ENCODE peak calls at places on chromosomes 6 and 20, in seven cellular contexts. E, V, B, F, N, Y and R are unnamed samples.

GRCh38 chr20:47677314-47678129 is 107.8 kb downstream of the SULF2 start:
- DNase-seq in N (peak; percentile 55), Y (no peak), F (peak; percentile 62), V (peak; percentile 44), E (no peak), B (peak; percentile 11), R (peak; percentile 55)

GRCh38 chr6:149823013-149823412 is 41.1 kb downstream of the LRP11 start:
- DNase-seq in F (no peak), E (no peak), B (no peak), V (no peak), N (no peak), Y (no peak), R (no peak)

GRCh38 chr6:97726378-97726777 is 443.4 kb upstream of the MMS22L start:
- DNase-seq in Y (no peak), N (no peak), E (no peak), B (no peak), F (peak; percentile 62), V (no peak), R (no peak)

GRCh38 chr6:103236923-103237322 is 1622.8 kb downstream of the HACE1 start:
- DNase-seq in E (peak; percentile 14), F (no peak), N (no peak), Y (no peak), B (no peak), V (no peak), R (no peak)

GRCh38 chr20:47360489-47361267 is 4.2 kb upstream of the ZMYND8 start:
- DNase-seq in N (peak; percentile 90), Y (peak; percentile 49), B (peak; percentile 96), F (peak; percentile 92), V (no peak), E (peak; percentile 77), R (peak; percentile 88)

GRCh38 chr20:9066196-9066595 is 2.7 kb upstream of the PLCB4 start:
- DNase-seq in B (no peak), V (no peak), F (no peak), N (no peak), E (no peak), Y (no peak), R (no peak)

GRCh38 chr20:19275630-19276071 is 63.2 kb downstream of the SLC24A3 start:
- DNase-seq in B (peak; percentile 65), V (no peak), N (peak; percentile 88), E (peak; percentile 64), F (no peak), Y (no peak), R (no peak)

GRCh38 chr20:6919792-6920468 is 152.4 kb downstream of the BMP2 start:
- DNase-seq in B (no peak), E (no peak), N (no peak), Y (no peak), V (no peak), F (peak; percentile 13), R (no peak)

GRCh38 chr6:161813156-161813555 is 539.3 kb upstream of the AGPAT4 start:
- DNase-seq in E (no peak), V (no peak), F (no peak), B (no peak), Y (no peak), N (no peak), R (no peak)

GRCh38 chr6:96721227-96721626 is 116.0 kb downstream of the GPR63 start:
- DNase-seq in N (no peak), B (no peak), Y (no peak), E (no peak), F (no peak), V (no peak), R (no peak)

GRCh38 chr20:16100767-16101166 is 472.5 kb downstream of the KIF16B start:
- DNase-seq in V (no peak), F (no peak), E (no peak), B (no peak), Y (no peak), N (no peak), R (no peak)

GRCh38 chr20:19867074-19867473 is 109.0 kb downstream of the RIN2 start:
- DNase-seq in N (no peak), B (peak; percentile 87), V (no peak), Y (no peak), F (no peak), E (no peak), R (peak; percentile 68)

GRCh38 chr6:18752278-18753057 is 365.3 kb downstream of the RNF144B start:
- DNase-seq in Y (no peak), E (no peak), N (no peak), V (no peak), F (no peak), B (no peak), R (no peak)

GRCh38 chr20:57118107-57118769 is 148.2 kb downstream of the BMP7 start:
- DNase-seq in N (no peak), B (no peak), E (no peak), Y (no peak), V (no peak), F (no peak), R (no peak)

GRCh38 chr6:28587746-28588075 is 62.0 kb downstream of the GPX5 start:
- DNase-seq in N (no peak), Y (no peak), F (no peak), B (no peak), E (no peak), V (no peak), R (no peak)

GRCh38 chr6:131660195-131660594 is 23.1 kb downstream of the ENPP3 start:
- DNase-seq in F (peak; percentile 17), N (no peak), B (peak; percentile 3), E (no peak), V (no peak), Y (no peak), R (peak; percentile 48)

GRCh38 chr6:35728663-35729348 is 8.0 kb upstream of the ARMC12 start:
- DNase-seq in N (peak; percentile 26), F (no peak), E (no peak), Y (no peak), B (no peak), V (no peak), R (peak; percentile 66)

GRCh38 chr20:54773643-54774000 is 298.2 kb downstream of the DOK5 start:
- DNase-seq in E (no peak), N (no peak), B (no peak), Y (no peak), F (no peak), V (no peak), R (no peak)

GRCh38 chr6:145067430-145067829 is 667.9 kb downstream of the EPM2A start:
- DNase-seq in F (no peak), B (no peak), Y (no peak), E (no peak), V (no peak), N (no peak), R (peak; percentile 86)

GRCh38 chr6:122845916-122846632 is 57.0 kb downstream of the SMPDL3A start:
- DNase-seq in F (no peak), N (no peak), V (no peak), Y (no peak), E (no peak), B (peak; percentile 32), R (no peak)

GRCh38 chr20:41848180-41848579 is 230.0 kb upstream of the CHD6 start:
- DNase-seq in N (no peak), B (no peak), F (peak; percentile 16), Y (no peak), E (peak; percentile 26), V (no peak), R (no peak)

GRCh38 chr20:16279320-16279719 is 293.9 kb downstream of the KIF16B start:
- DNase-seq in N (no peak), E (peak; percentile 19), Y (no peak), F (no peak), B (no peak), V (no peak), R (no peak)

GRCh38 chr6:166490671-166491500 is 95.6 kb downstream of the RAMACL start:
- DNase-seq in B (peak; percentile 83), Y (no peak), N (peak; percentile 37), E (no peak), V (no peak), F (peak; percentile 94), R (no peak)

GRCh38 chr20:43781215-43781614 is 54.4 kb upstream of the GTSF1L start:
- DNase-seq in F (no peak), Y (no peak), E (no peak), B (no peak), V (no peak), N (no peak), R (no peak)

GRCh38 chr6:157613011-157613522 is 210.0 kb upstream of the SNX9 start:
- DNase-seq in F (no peak), N (no peak), Y (peak; percentile 36), V (no peak), E (peak; percentile 21), B (peak; percentile 97), R (peak; percentile 87)